ENCODE peak calls at places on chromosomes 5 and 9, in five cellular contexts. V, K, Z, L and M are unnamed samples.

GRCh38 chr9:77856615-77857014 is 175.0 kb downstream of the GNAQ start:
- DNase-seq in V (no peak), K (no peak), Z (no peak), L (no peak), M (no peak)

GRCh38 chr9:1083325-1083913 is 33.3 kb downstream of the DMRT2 start:
- DNase-seq in V (peak; percentile 58), K (no peak), Z (no peak), L (no peak), M (no peak)

GRCh38 chr5:57276353-57276752 is 102.5 kb downstream of the GPBP1 start:
- DNase-seq in V (no peak), K (no peak), Z (no peak), L (no peak), M (no peak)

GRCh38 chr5:24668050-24668449 is 23.3 kb upstream of the CDH10 start:
- DNase-seq in V (no peak), K (no peak), Z (no peak), L (no peak), M (no peak)

GRCh38 chr5:115452791-115453190 is 91.8 kb downstream of the FEM1C start:
- DNase-seq in V (no peak), K (no peak), Z (no peak), L (no peak), M (no peak)

GRCh38 chr5:53997736-53998627 is 312.4 kb downstream of the ARL15 start:
- DNase-seq in V (no peak), K (no peak), Z (no peak), L (no peak), M (no peak)

GRCh38 chr9:38183994-38184568 is 115.1 kb upstream of the SHB start:
- DNase-seq in V (no peak), K (no peak), Z (no peak), L (no peak), M (no peak)

GRCh38 chr5:73596705-73597328 is 29.2 kb upstream of the ARHGEF28 start:
- DNase-seq in V (no peak), K (peak; percentile 16), Z (no peak), L (no peak), M (no peak)

GRCh38 chr5:154999865-155000264 is 13.7 kb upstream of the KIF4B start:
- DNase-seq in V (no peak), K (no peak), Z (no peak), L (no peak), M (no peak)

GRCh38 chr5:141951341-141951781 is 6.6 kb downstream of the PCDH12 start:
- DNase-seq in V (no peak), K (peak; percentile 57), Z (peak; percentile 30), L (no peak), M (no peak)